ENCODE peak calls at places on chromosome 2, in seven cellular contexts. W, M, A, Y, F, N and H are unnamed samples.

GRCh38 chr2:200177971-200178911 is 128.3 kb upstream of the SPATS2L start:
- DNase-seq in W (no peak), M (no peak), A (no peak), Y (peak), F (no peak), N (peak), H (no peak)

GRCh38 chr2:223041527-223042109 is 10.4 kb upstream of the KCNE4 start:
- DNase-seq in W (peak), M (peak), A (peak), Y (peak), F (no peak), N (peak), H (peak)

GRCh38 chr2:136448435-136448834 is 316.9 kb upstream of the THSD7B start:
- DNase-seq in W (no peak), M (no peak), A (no peak), Y (no peak), F (no peak), N (no peak), H (no peak)

GRCh38 chr2:54606393-54606973 is 117.0 kb upstream of the EML6 start:
- DNase-seq in W (no peak), M (no peak), A (no peak), Y (no peak), F (peak), N (peak), H (no peak)

GRCh38 chr2:129910446-129911362 is 68.8 kb upstream of the RAB6C start:
- DNase-seq in W (no peak), M (no peak), A (no peak), Y (no peak), F (no peak), N (no peak), H (no peak)

GRCh38 chr2:156803243-156803642 is 367.1 kb downstream of the GPD2 start:
- DNase-seq in W (no peak), M (no peak), A (no peak), Y (no peak), F (no peak), N (no peak), H (no peak)

GRCh38 chr2:240021488-240022104 is 3.5 kb downstream of the NDUFA10 start:
- DNase-seq in W (peak), M (peak), A (peak), Y (peak), F (peak), N (peak), H (no peak)

GRCh38 chr2:241161646-241162281 is 11.5 kb downstream of the PPP1R7 start:
- DNase-seq in W (no peak), M (peak), A (no peak), Y (peak), F (no peak), N (peak), H (peak)

GRCh38 chr2:9712263-9712662 is 81.5 kb upstream of the YWHAQ start:
- DNase-seq in W (no peak), M (no peak), A (no peak), Y (no peak), F (peak), N (peak), H (no peak)

GRCh38 chr2:75389271-75389670 is 171.5 kb downstream of the EVA1A start:
- DNase-seq in W (no peak), M (no peak), A (no peak), Y (no peak), F (no peak), N (no peak), H (no peak)

GRCh38 chr2:3603536-3604206 is 8.8 kb downstream of the COLEC11 start:
- DNase-seq in W (no peak), M (no peak), A (no peak), Y (no peak), F (no peak), N (no peak), H (no peak)

GRCh38 chr2:70248810-70249438 is 496 bp upstream of the TIA1 start:
- DNase-seq in W (no peak), M (peak), A (peak), Y (peak), F (peak), N (peak), H (peak)

GRCh38 chr2:100755441-100755840 is 64.5 kb upstream of the NPAS2 start:
- DNase-seq in W (peak), M (no peak), A (peak), Y (no peak), F (no peak), N (no peak), H (no peak)

GRCh38 chr2:180291552-180292421 is 284.7 kb upstream of the CWC22 start:
- DNase-seq in W (peak), M (no peak), A (peak), Y (no peak), F (no peak), N (no peak), H (no peak)

GRCh38 chr2:985317-985898 is 34.8 kb downstream of the SNTG2 start:
- DNase-seq in W (no peak), M (no peak), A (no peak), Y (no peak), F (peak), N (no peak), H (no peak)

GRCh38 chr2:104378853-104379374 is 475.0 kb upstream of the POU3F3 start:
- DNase-seq in W (no peak), M (no peak), A (peak), Y (no peak), F (peak), N (no peak), H (no peak)

GRCh38 chr2:172462393-172463381 is 35.3 kb downstream of the ITGA6 start:
- DNase-seq in W (no peak), M (no peak), A (peak), Y (no peak), F (peak), N (no peak), H (no peak)

GRCh38 chr2:133247613-133248012 is 320.6 kb downstream of the NCKAP5 start:
- DNase-seq in W (no peak), M (no peak), A (no peak), Y (no peak), F (no peak), N (no peak), H (peak)

GRCh38 chr2:37262510-37262909 is 31.1 kb downstream of the NDUFAF7 start:
- DNase-seq in W (no peak), M (no peak), A (no peak), Y (no peak), F (no peak), N (no peak), H (no peak)

GRCh38 chr2:207333599-207334308 is 168.0 kb upstream of the KLF7 start:
- DNase-seq in W (no peak), M (no peak), A (no peak), Y (no peak), F (no peak), N (no peak), H (no peak)

GRCh38 chr2:112156152-112156986 is 18.2 kb downstream of the FBLN7 start:
- DNase-seq in W (peak), M (no peak), A (peak), Y (no peak), F (peak), N (no peak), H (peak)

GRCh38 chr2:29688429-29688828 is 233.0 kb downstream of the ALK start:
- DNase-seq in W (no peak), M (no peak), A (no peak), Y (no peak), F (no peak), N (no peak), H (no peak)

GRCh38 chr2:164620873-164621760 is at the start of gene GRB14:
- DNase-seq in W (peak), M (no peak), A (peak), Y (peak), F (peak), N (peak), H (no peak)
- TF ChIP-seq CTCF in W (no peak), M (peak), A (no peak), Y (no peak), F (no peak), N (no peak), H (no peak)

GRCh38 chr2:146697307-146697706 is 1147.5 kb upstream of the ACVR2A start:
- DNase-seq in W (no peak), M (no peak), A (no peak), Y (no peak), F (no peak), N (no peak), H (no peak)

GRCh38 chr2:146701183-146701582 is 1143.6 kb upstream of the ACVR2A start:
- DNase-seq in W (no peak), M (no peak), A (peak), Y (no peak), F (peak), N (no peak), H (no peak)
- TF ChIP-seq CTCF in W (no peak), M (no peak), A (peak), Y (no peak), F (no peak), N (no peak), H (no peak)

DNA sequence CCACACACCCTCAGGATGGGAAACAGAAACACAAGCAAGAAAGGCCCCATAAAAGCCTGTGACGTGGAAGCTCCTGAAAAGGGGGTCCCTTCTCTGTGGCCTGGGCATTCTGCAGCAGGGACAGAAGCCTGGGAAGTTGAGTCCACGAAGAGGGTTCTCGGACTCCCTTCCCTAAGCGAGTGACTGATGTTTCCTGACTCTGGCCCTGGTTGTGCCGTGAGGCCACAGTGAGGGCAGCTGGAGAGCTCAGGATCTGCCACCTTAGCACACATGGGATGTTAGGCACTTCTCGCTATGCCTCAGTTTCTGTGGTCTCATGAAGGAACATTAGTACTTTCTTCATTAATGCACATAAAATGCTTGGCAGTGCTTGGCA is 87.2 kb upstream of the ZFP36L2 start:
- DNase-seq in W (no peak), M (no peak), A (no peak), Y (no peak), F (no peak), N (no peak), H (no peak)
- TF ChIP-seq CTCF in W (no peak), M (no peak), A (no peak), Y (no peak), F (no peak), N (no peak), H (no peak)

DNA sequence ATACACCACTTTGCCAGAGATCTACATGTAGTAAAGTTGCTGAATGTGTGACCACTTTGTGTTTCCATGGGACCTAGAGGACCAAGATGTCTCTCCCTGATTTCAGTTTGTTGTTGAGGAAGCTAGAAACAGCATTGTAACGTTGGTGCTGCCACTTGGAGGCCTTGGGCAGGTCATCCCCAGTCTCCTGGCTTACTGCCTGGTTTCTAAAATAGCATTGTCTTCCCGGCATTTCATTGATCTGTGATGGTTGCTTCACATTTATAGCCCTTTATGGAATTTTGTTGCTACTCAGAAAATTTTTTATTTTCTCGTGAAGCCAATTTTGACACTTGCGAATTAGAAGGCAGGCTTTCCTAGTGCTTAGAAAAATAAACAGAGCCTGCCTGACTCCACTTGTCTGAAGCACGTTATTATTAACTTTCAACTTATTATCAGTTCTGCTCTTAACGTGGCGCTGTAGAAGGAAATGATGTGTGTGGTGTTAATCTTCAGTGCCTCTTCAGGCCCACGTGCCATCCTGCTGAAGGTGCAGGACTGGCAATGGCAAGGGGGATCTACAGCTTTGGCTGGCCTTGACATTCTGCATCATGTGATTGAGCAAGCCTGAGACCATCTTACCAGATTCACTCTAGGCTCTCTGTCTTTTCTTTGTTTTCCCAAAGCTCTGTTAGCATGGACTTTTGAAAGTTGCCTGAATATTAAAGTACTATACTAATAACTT is 59.9 kb downstream of the INPP4A start:
- DNase-seq in W (no peak), M (no peak), A (no peak), Y (no peak), F (no peak), N (no peak), H (no peak)
- TF ChIP-seq CTCF in W (no peak), M (no peak), A (no peak), Y (no peak), F (no peak), N (no peak), H (no peak)

GRCh38 chr2:62941413-62941812 is 109.2 kb upstream of the OTX1 start:
- DNase-seq in W (no peak), M (no peak), A (no peak), Y (no peak), F (no peak), N (no peak), H (no peak)
- TF ChIP-seq CTCF in W (no peak), M (no peak), A (no peak), Y (no peak), F (no peak), N (no peak), H (no peak)

GRCh38 chr2:212387146-212387545 is 151.5 kb downstream of the ERBB4 start:
- DNase-seq in W (no peak), M (no peak), A (no peak), Y (no peak), F (no peak), N (no peak), H (no peak)
- TF ChIP-seq CTCF in W (no peak), M (no peak), A (no peak), Y (no peak), F (no peak), N (no peak), H (no peak)